ENCODE peak calls at places on chromosomes 4 and X, in ten cellular contexts. U, I, M, O, N, A, G, W, Q and T are unnamed samples.
A peak's percentile ranks its signal among the peaks of the same experiment; 100 is the strongest.

GRCh38 chr4:27129871-27130277 is 269.2 kb downstream of the STIM2 start:
- DNase-seq in G (no peak), I (peak; percentile 9), A (no peak), N (no peak), M (no peak), U (no peak), O (peak; percentile 2), Q (no peak), W (no peak), T (no peak)

GRCh38 chrX:31459361-31459760 is 387.5 kb upstream of the FTHL17 start:
- DNase-seq in A (no peak), G (peak; percentile 45), U (no peak), N (no peak), Q (no peak), I (no peak), O (peak; percentile 42), M (no peak), W (no peak), T (no peak)

GRCh38 chrX:125131146-125131545 is 188.5 kb upstream of the TEX13C start:
- DNase-seq in W (no peak), N (peak; percentile 4), I (no peak), A (no peak), O (no peak), U (no peak), Q (peak; percentile 14), M (no peak), G (no peak), T (no peak)

GRCh38 chrX:84153538-84153937 is 34.5 kb downstream of the RPS6KA6 start:
- DNase-seq in O (no peak), U (no peak), M (no peak), A (no peak), W (no peak), N (no peak), Q (no peak), I (no peak), G (no peak), T (no peak)

GRCh38 chrX:651922-652775 is 21.6 kb downstream of the SHOX start:
- DNase-seq in I (no peak), W (no peak), G (no peak), Q (no peak), A (no peak), O (no peak), U (no peak), N (no peak), M (no peak), T (no peak)

GRCh38 chr4:628821-629635 is 3.7 kb downstream of the PDE6B start:
- DNase-seq in N (no peak), U (no peak), Q (no peak), W (no peak), A (no peak), G (no peak), I (no peak), O (no peak), M (no peak), T (no peak)

GRCh38 chr4:47831026-47831689 is 6.7 kb downstream of the CORIN start:
- DNase-seq in N (no peak), G (no peak), W (no peak), U (no peak), Q (peak; percentile 56), M (no peak), O (no peak), I (no peak), A (no peak), T (no peak)

GRCh38 chr4:31169851-31170250 is 449.7 kb downstream of the PCDH7 start:
- DNase-seq in Q (no peak), W (no peak), A (no peak), M (no peak), I (no peak), N (no peak), U (no peak), O (no peak), G (no peak), T (no peak)

GRCh38 chr4:154361450-154361849 is 130.1 kb downstream of the DCHS2 start:
- DNase-seq in N (peak; percentile 4), M (no peak), W (no peak), G (no peak), O (no peak), I (no peak), U (no peak), A (no peak), Q (no peak), T (no peak)

GRCh38 chr4:6956087-6956433 is 46.4 kb downstream of the TBC1D14 start:
- DNase-seq in M (no peak), A (no peak), U (no peak), O (no peak), Q (no peak), G (no peak), W (no peak), N (no peak), I (no peak), T (no peak)

GRCh38 chrX:68488657-68489056 is 10.2 kb upstream of the YIPF6 start:
- DNase-seq in I (no peak), W (no peak), A (no peak), N (no peak), O (no peak), U (no peak), G (no peak), M (no peak), Q (no peak), T (no peak)

GRCh38 chr4:121873604-121874003 is 3.3 kb upstream of the BBS7 start:
- DNase-seq in U (no peak), Q (no peak), A (no peak), G (no peak), O (no peak), M (no peak), I (no peak), N (no peak), W (no peak), T (no peak)

GRCh38 chr4:11456441-11456840 is 27.7 kb upstream of the HS3ST1 start:
- DNase-seq in M (no peak), O (no peak), I (no peak), A (no peak), G (no peak), Q (no peak), W (no peak), U (no peak), N (no peak), T (no peak)

GRCh38 chrX:19823031-19823430 is 64.4 kb downstream of the SH3KBP1 start:
- DNase-seq in O (no peak), G (no peak), Q (no peak), I (no peak), W (no peak), U (no peak), A (no peak), N (no peak), M (no peak), T (no peak)

GRCh38 chr4:36385951-36386561 is 104.6 kb downstream of the DTHD1 start:
- DNase-seq in U (peak; percentile 5), Q (no peak), O (no peak), W (peak; percentile 16), G (no peak), N (peak; percentile 79), I (no peak), A (no peak), M (no peak), T (no peak)

GRCh38 chr4:146096374-146096773 is 79.1 kb upstream of the LSM6 start:
- DNase-seq in A (no peak), U (no peak), O (no peak), N (no peak), Q (no peak), M (no peak), G (no peak), I (no peak), W (no peak), T (no peak)

GRCh38 chr4:185638093-185638492 is 102.8 kb upstream of the PDLIM3 start:
- DNase-seq in W (no peak), M (no peak), N (no peak), U (no peak), I (no peak), Q (no peak), O (no peak), G (no peak), A (no peak), T (no peak)

GRCh38 chrX:38864165-38864564 is 62.9 kb downstream of the MID1IP1 start:
- DNase-seq in M (no peak), A (no peak), O (peak; percentile 41), G (peak; percentile 35), U (no peak), N (no peak), W (no peak), Q (no peak), I (no peak), T (no peak)

GRCh38 chr4:71709961-71710360 is 73.9 kb downstream of the GC start:
- DNase-seq in A (no peak), U (no peak), M (no peak), O (no peak), W (no peak), I (no peak), N (no peak), Q (peak; percentile 14), G (peak; percentile 30), T (no peak)

GRCh38 chr4:57078685-57079521 is 31.3 kb downstream of the IGFBP7 start:
- DNase-seq in A (no peak), G (no peak), Q (peak; percentile 85), I (peak; percentile 91), W (no peak), U (no peak), M (peak; percentile 73), N (no peak), O (peak; percentile 97), T (no peak)

GRCh38 chrX:70087857-70088256 is 25.6 kb downstream of the OTUD6A start:
- DNase-seq in N (no peak), Q (peak; percentile 39), G (peak; percentile 57), M (no peak), W (no peak), O (peak; percentile 34), A (no peak), U (no peak), I (no peak), T (no peak)

GRCh38 chr4:184417802-184418511 is 56.4 kb downstream of the IRF2 start:
- DNase-seq in O (peak; percentile 86), M (no peak), A (no peak), Q (no peak), N (peak; percentile 18), W (no peak), U (no peak), I (peak; percentile 61), G (peak; percentile 69), T (no peak)

GRCh38 chrX:107429090-107429489 is 20.4 kb upstream of the FRMPD3 start:
- DNase-seq in G (peak; percentile 42), A (no peak), I (no peak), N (peak; percentile 19), U (no peak), O (peak; percentile 38), W (no peak), Q (peak; percentile 53), M (no peak), T (no peak)

GRCh38 chr4:6885953-6886557 is 23.6 kb upstream of the TBC1D14 start:
- DNase-seq in G (peak; percentile 52), O (peak; percentile 71), Q (peak; percentile 68), M (no peak), N (no peak), W (no peak), A (no peak), U (no peak), I (peak; percentile 44), T (no peak)

GRCh38 chrX:71198066-71198465 is 25.0 kb upstream of the GJB1 start:
- DNase-seq in W (no peak), N (no peak), G (no peak), A (no peak), M (no peak), Q (no peak), I (no peak), U (no peak), O (no peak), T (no peak)

GRCh38 chr4:129140521-129140920 is 44.6 kb downstream of the C4orf33 start:
- DNase-seq in W (no peak), A (no peak), O (peak; percentile 37), N (no peak), G (peak; percentile 2), I (no peak), Q (no peak), M (no peak), U (no peak), T (no peak)

GRCh38 chrX:19695884-19696283 is 180.6 kb upstream of the MAP3K15 start:
- DNase-seq in I (no peak), W (no peak), M (no peak), A (no peak), G (no peak), U (no peak), O (no peak), N (no peak), Q (no peak), T (no peak)

GRCh38 chr4:143626134-143626859 is 74.2 kb downstream of the FREM3 start:
- DNase-seq in I (no peak), U (no peak), M (no peak), W (no peak), O (peak; percentile 73), N (no peak), Q (no peak), G (peak; percentile 88), A (no peak), T (no peak)